ENCODE peak calls at places on chromosomes 4 and X, in six cellular contexts. M is heart left ventricle, H is suprapubic skin, D is tibial nerve, P is HCT116, E is H1. S is an unnamed sample.

GRCh38 chr4:185293202-185293601 is 83.8 kb downstream of the SNX25 start:
- DNase-seq in E (no peak), M (no peak), H (no peak), D (no peak), P (no peak), S (no peak)

GRCh38 chr4:184250795-184251679 is 33.4 kb upstream of the ENPP6 start:
- DNase-seq in M (no peak), E (no peak), D (no peak), P (peak; percentile 34), H (no peak), S (peak; percentile 15)

GRCh38 chrX:16148896-16149295 is 18.4 kb upstream of the MAGEB17 start:
- DNase-seq in H (no peak), P (no peak), M (no peak), E (no peak), D (no peak), S (no peak)

GRCh38 chr4:158783775-158784174 is 14.9 kb downstream of the FNIP2 start:
- DNase-seq in P (no peak), D (no peak), E (no peak), H (no peak), M (no peak), S (peak; percentile 27)

GRCh38 chrX:34880656-34881055 is 61.9 kb upstream of the FAM47B start:
- DNase-seq in E (no peak), D (no peak), M (no peak), H (no peak), P (no peak), S (no peak)

GRCh38 chr4:28232376-28232775 is 1371.7 kb downstream of the STIM2 start:
- DNase-seq in D (no peak), P (no peak), M (no peak), E (no peak), H (no peak), S (no peak)

GRCh38 chr4:184347251-184348239 is 126.8 kb downstream of the IRF2 start:
- DNase-seq in E (no peak), M (peak; percentile 62), P (no peak), H (no peak), D (peak; percentile 49), S (no peak)

GRCh38 chr4:177313263-177313662 is 3.6 kb downstream of the NEIL3 start:
- DNase-seq in M (no peak), P (no peak), E (no peak), D (no peak), H (no peak), S (no peak)

GRCh38 chr4:48254381-48255072 is 15.1 kb downstream of the TEC start:
- DNase-seq in M (no peak), H (no peak), P (no peak), D (no peak), E (no peak), S (no peak)

GRCh38 chr4:172996571-172997216 is 171.9 kb upstream of the GALNT7 start:
- DNase-seq in M (no peak), E (no peak), H (no peak), P (no peak), D (no peak), S (peak; percentile 10)

GRCh38 chrX:110182362-110182761 is 135.5 kb downstream of the AMMECR1 start:
- DNase-seq in D (no peak), P (no peak), H (no peak), E (no peak), M (no peak), S (no peak)

GRCh38 chr4:129603241-129603931 is 507.4 kb downstream of the C4orf33 start:
- DNase-seq in E (no peak), P (no peak), M (no peak), H (no peak), D (no peak), S (no peak)

GRCh38 chr4:107824367-107825071 is at the start of gene SGMS2:
- DNase-seq in M (peak; percentile 89), D (peak; percentile 83), H (peak; percentile 95), E (no peak), P (peak; percentile 88), S (peak; percentile 71)

GRCh38 chrX:125203737-125204578 is 115.7 kb upstream of the TEX13C start:
- DNase-seq in H (peak; percentile 76), E (no peak), P (no peak), D (no peak), M (peak; percentile 57), S (no peak)

GRCh38 chr4:11105715-11106114 is 323.0 kb downstream of the HS3ST1 start:
- DNase-seq in H (no peak), P (no peak), D (no peak), M (no peak), E (no peak), S (no peak)

GRCh38 chrX:21375795-21376069 is 1.5 kb downstream of the CNKSR2 start:
- DNase-seq in D (no peak), P (no peak), E (no peak), H (no peak), M (no peak), S (no peak)

GRCh38 chrX:132025085-132025484 is 2.0 kb downstream of the STK26 start:
- DNase-seq in M (no peak), H (no peak), D (no peak), P (no peak), E (no peak), S (no peak)

GRCh38 chrX:132022863-132023116 is 312 bp upstream of the STK26 start:
- DNase-seq in H (peak; percentile 56), E (peak; percentile 3), P (no peak), M (peak; percentile 28), D (no peak), S (no peak)

GRCh38 chrX:132023896-132024386 is 839 bp downstream of the STK26 start:
- DNase-seq in D (no peak), E (peak; percentile 5), H (no peak), P (no peak), M (peak; percentile 53), S (peak; percentile 4)

GRCh38 chrX:132022115-132022862 is 813 bp upstream of the STK26 start:
- DNase-seq in E (no peak), D (no peak), P (no peak), H (no peak), M (no peak), S (no peak)

DNA sequence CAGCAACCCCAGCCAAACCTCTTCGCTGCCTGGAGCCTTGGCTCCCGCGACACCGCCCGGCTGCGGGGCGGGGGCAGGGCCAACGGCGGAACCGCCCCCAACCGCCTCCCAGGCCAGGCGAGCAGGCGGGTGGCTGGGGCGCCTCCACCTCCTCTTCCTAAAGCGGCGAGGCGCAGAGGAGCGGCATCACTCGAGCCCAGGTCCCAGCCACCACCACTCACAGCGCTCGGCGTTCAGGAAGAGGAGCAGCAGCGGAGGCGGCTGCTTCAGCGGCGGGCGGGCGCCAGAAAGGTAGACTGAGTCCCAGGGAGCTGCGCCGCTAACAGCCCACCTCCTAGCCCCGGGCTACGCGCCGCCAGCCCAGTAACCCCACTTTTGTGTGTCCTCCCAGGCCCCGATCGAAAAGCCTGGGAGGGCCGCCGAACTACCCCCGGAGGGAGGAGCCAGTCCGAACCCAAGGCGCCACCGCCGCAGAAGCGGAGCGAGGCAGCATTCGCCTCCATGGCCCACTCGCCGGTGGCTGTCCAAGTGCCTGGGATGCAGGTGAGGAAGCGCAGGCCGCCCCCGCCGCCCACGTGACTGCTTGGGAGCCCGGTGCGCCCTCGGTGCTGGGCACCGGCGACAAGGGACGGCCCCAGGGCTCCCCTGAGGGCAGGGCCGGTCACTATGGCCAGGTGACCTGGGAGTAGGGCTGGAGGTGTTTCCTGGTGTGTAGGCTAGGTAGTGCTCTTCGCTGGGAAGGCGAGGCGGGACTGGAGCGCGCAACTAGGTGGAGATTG is at the start of gene STK26:
- DNase-seq in E (peak; percentile 27), P (peak; percentile 43), H (peak; percentile 84), M (peak; percentile 86), D (peak; percentile 40), S (peak; percentile 67)
- TF ChIP-seq POLR2A in E (peak; percentile 68), P (no peak), H (peak; percentile 26), M (no peak), D (no peak), S (peak; percentile 77)

DNA sequence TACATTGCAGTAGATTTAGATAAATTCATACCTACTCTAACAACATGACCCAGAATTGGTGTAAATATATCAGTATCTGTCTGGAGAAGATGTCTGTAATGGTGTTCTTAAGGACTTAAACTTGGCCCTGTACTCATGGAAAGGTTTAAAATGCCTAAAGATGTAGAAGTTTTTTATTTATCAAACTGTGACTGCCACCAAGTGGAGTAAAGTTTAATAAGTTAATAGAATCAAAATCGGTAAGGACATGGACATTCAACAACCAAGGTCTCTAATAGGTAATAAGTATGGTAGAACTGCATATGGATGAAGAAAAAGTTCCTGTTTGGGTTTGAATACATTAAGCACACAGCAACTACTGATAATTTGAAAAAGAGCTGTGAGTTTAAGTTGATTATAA is 474.0 kb upstream of the NDST3 start:
- DNase-seq in H (no peak), P (peak; percentile 7), M (no peak), D (no peak), E (no peak), S (no peak)
- TF ChIP-seq POLR2A in H (no peak), P (no peak), M (no peak), D (no peak), E (no peak), S (no peak)

DNA sequence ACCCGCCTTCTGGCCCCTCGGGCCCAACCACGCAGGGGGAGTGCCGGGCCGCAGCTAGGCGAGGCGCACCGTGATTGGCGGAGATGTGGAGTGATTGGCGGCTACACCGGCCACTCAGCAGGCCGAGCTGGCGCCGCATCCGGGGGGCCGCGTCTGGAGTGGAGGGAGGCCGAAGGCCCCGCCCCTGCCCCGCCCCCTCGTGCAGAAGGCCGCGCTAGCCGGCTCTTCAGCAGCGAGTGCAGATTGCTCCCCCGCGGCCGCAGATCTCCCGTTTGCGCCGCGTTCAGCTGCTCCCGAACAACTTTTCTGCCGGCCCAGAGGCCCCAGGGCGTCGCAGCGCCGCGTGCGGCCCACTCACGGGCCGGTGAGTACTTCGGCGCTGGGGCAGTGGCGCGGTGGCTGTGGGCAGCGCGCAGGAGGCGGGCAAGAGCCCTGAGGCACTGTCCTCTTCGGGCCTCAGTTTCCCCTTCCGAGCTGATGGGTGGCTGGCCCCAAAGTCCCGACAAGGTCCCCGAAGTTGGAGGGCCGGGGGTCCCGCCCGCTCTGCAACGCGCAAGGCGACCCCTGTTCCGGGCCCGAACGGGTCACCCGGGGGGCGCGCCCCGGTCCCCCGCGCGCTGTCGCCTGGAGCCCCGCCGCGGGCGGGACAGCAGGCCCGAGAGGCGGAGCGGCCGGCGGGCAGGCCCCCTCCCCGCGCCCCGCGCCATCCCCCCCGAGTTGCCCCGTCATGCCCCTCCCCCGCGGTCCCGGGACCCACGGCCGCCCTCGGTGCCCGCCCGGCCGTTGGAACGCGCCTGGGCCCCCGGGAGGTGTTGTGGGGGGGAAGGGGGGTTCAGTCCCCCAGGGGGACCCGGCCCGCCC is at the start of gene WFS1:
- DNase-seq in M (peak; percentile 99), P (peak; percentile 94), E (peak; percentile 90), H (peak; percentile 99), D (peak; percentile 97), S (peak; percentile 100)
- TF ChIP-seq POLR2A in M (peak; percentile 96), P (peak; percentile 40), E (peak; percentile 63), H (no peak), D (peak; percentile 81), S (peak; percentile 88)

GRCh38 chr4:38834570-38834969 is 22.0 kb downstream of the TLR6 start:
- DNase-seq in D (no peak), M (no peak), P (no peak), E (no peak), H (no peak), S (no peak)

GRCh38 chr4:38832624-38833528 is 23.7 kb downstream of the TLR6 start:
- DNase-seq in E (no peak), P (no peak), D (no peak), H (no peak), M (no peak), S (no peak)

GRCh38 chr4:38837849-38838248 is 18.8 kb downstream of the TLR6 start:
- DNase-seq in D (no peak), H (no peak), E (no peak), M (no peak), P (no peak), S (no peak)

GRCh38 chr4:38832206-38832605 is 24.4 kb downstream of the TLR6 start:
- DNase-seq in M (no peak), D (no peak), H (no peak), P (no peak), E (no peak), S (no peak)

GRCh38 chr4:38837334-38837733 is 19.3 kb downstream of the TLR6 start:
- DNase-seq in D (no peak), E (no peak), M (no peak), P (no peak), H (no peak), S (no peak)
- TF ChIP-seq POLR2A in D (no peak), E (no peak), M (no peak), P (no peak), H (no peak), S (no peak)